ENCODE peak calls at places on chromosomes 5 and 9, in five cellular contexts. C is breast epithelium, W is ovary, V is A549, E is transverse colon. B is an unnamed sample. For H3K4me1, the result is how much of the 10 kb centered on the place peaks cover.

GRCh38 chr9:132547052-132547431 is 35.4 kb upstream of the BARHL1 start:
- DNase-seq in C (no peak), W (no peak), V (no peak), E (no peak), B (no peak)

GRCh38 chr5:111948078-111948477 is 191.1 kb upstream of the NREP start:
- DNase-seq in C (no peak), W (no peak), V (no peak), E (no peak), B (no peak)

GRCh38 chr9:22244141-22245011 is 202.2 kb upstream of the DMRTA1 start:
- DNase-seq in C (no peak), W (no peak), V (peak), E (peak), B (no peak)

GRCh38 chr9:128001411-128002298 is 20.9 kb upstream of the EEIG1 start:
- DNase-seq in C (peak), W (no peak), V (peak), E (no peak), B (no peak)

GRCh38 chr9:87498046-87498815 is 564 bp downstream of the DAPK1 start:
- DNase-seq in C (no peak), W (peak), V (peak), E (peak), B (no peak)

GRCh38 chr5:176882566-176882900 is 16.6 kb downstream of the HK3 start:
- DNase-seq in C (no peak), W (no peak), V (no peak), E (no peak), B (no peak)

GRCh38 chr9:70421272-70422180 is 7.1 kb upstream of the KLF9 start:
- DNase-seq in C (peak), W (peak), V (no peak), E (no peak), B (no peak)

GRCh38 chr9:79470957-79471356 is 100.8 kb upstream of the TLE4 start:
- DNase-seq in C (no peak), W (no peak), V (no peak), E (no peak), B (no peak)

GRCh38 chr9:131275332-131276106 is 791 bp downstream of the FAM78A start:
- DNase-seq in C (no peak), W (no peak), V (no peak), E (peak), B (no peak)

GRCh38 chr5:84260140-84260539 is 124.5 kb downstream of the EDIL3 start:
- DNase-seq in C (no peak), W (no peak), V (no peak), E (no peak), B (no peak)

GRCh38 chr5:84260939-84261338 is 123.7 kb downstream of the EDIL3 start:
- DNase-seq in C (no peak), W (no peak), V (no peak), E (no peak), B (no peak)

DNA sequence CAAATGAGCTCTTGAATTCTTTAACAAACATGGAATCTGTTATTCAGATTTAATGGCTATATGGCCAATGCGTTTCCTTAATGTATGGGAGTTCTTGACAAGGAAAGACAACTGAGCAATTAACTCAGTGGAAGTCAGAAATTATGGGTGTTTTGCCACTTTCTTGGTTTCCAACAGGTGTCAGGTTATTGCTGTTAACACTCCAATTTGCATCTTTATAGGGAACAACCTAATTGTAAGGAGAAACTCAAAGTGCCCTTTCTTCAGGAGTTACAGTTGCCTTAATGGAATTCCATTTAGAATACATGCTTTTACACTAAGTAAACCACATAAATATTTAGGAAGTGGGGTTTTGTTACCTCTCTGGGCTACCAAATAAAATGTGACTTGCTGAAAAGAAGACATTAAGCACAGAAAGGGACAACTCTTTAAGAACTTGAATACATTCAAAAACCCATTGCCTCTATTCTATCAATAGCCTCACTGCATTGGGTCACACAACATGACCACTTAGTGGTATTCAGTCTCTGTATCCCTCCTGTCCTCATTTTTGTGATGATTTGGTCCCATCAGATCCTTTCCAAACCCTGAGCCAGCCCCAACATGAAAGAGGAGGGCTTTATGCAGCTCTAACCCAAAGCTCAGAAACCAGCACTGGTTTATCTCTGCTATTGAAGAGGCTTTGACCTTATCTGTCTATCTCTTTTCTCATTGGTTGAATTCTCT is 118.8 kb downstream of the EDIL3 start:
- DNase-seq in C (no peak), W (no peak), V (no peak), E (no peak), B (no peak)
- H3K4me1 ChIP-seq in C (under half), W (under half), V (under half), E (under half), B (under half)

GRCh38 chr5:45042283-45042682 is 233.5 kb downstream of the MRPS30 start:
- DNase-seq in C (no peak), W (no peak), V (no peak), E (no peak), B (no peak)

GRCh38 chr5:45035991-45036390 is 227.2 kb downstream of the MRPS30 start:
- DNase-seq in C (no peak), W (no peak), V (no peak), E (no peak), B (no peak)

GRCh38 chr5:45037927-45038326 is 229.2 kb downstream of the MRPS30 start:
- DNase-seq in C (no peak), W (no peak), V (no peak), E (no peak), B (no peak)

GRCh38 chr5:45038366-45038987 is 229.7 kb downstream of the MRPS30 start:
- DNase-seq in C (no peak), W (no peak), V (peak), E (no peak), B (no peak)
- TF ChIP-seq POLR2A in C (no peak), W (no peak), V (no peak), E (no peak), B (no peak)

GRCh38 chr9:36575411-36575882 is 2.8 kb downstream of the MELK start:
- DNase-seq in C (no peak), W (no peak), V (no peak), E (no peak), B (no peak)

GRCh38 chr9:36571333-36571732 is 1.4 kb upstream of the MELK start:
- DNase-seq in C (no peak), W (no peak), V (no peak), E (no peak), B (no peak)

GRCh38 chr9:36572515-36573418 is at the start of gene MELK:
- DNase-seq in C (peak), W (peak), V (peak), E (peak), B (no peak)

DNA sequence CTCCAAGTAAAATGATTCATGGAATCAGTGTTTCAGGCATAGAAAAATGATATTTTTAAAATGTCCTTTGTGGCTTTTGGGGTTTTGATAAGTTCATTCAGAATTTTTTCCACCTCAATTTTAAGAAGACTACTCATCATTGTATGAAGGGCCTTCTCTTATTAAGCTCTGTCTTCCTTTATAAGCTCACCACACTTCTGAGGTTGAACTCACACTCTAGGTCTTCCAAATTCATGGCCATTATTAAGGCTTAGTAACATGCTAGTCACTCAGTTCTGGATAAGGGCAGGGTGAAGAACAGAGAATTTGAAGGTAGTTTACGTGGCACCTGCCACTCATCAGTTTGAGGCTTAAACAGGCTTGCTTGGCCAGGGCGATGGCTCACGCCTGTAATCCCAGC is 4.2 kb downstream of the MELK start:
- DNase-seq in C (no peak), W (no peak), V (no peak), E (no peak), B (no peak)
- H3K4me1 ChIP-seq in C (under half), W (under half), V (under half), E (under half), B (under half)

GRCh38 chr5:1513326-1514026 is 10.3 kb downstream of the LPCAT1 start:
- DNase-seq in C (no peak), W (peak), V (no peak), E (peak), B (no peak)
- TF ChIP-seq POLR2A in C (no peak), W (no peak), V (no peak), E (no peak), B (no peak)

GRCh38 chr5:159419567-159419966 is 89.3 kb upstream of the IL12B start:
- DNase-seq in C (no peak), W (no peak), V (peak), E (no peak), B (no peak)
- H3K4me1 ChIP-seq in C (under half), W (under half), V (under half), E (under half), B (under half)

GRCh38 chr5:180844858-180845257 is 16.2 kb downstream of the ZFP62 start:
- DNase-seq in C (no peak), W (no peak), V (no peak), E (no peak), B (no peak)

GRCh38 chr5:180844432-180844831 is 16.6 kb downstream of the ZFP62 start:
- DNase-seq in C (no peak), W (no peak), V (no peak), E (no peak), B (no peak)

GRCh38 chr5:180839227-180839626 is 21.8 kb downstream of the ZFP62 start:
- DNase-seq in C (no peak), W (no peak), V (no peak), E (no peak), B (no peak)

DNA sequence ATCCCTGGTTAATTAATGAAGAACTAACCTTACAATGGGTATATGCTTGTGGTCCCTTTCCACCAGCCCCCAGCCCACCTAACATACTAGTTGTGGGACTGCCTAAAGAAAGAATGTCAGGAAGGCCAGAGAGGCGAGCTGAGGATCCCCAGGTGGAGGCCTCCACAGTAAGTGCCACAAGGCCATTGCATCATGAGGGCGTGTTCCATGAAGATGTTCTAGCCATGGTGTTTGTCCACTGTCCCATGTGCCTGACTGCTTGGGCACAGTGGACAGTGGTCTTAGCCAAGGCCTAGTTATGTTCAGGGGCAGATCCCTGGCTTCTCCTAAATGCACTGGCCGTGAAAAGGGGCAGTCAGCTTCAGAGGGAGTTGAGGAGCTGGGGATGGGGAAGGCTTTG is 21.1 kb downstream of the ZFP62 start:
- DNase-seq in C (no peak), W (no peak), V (no peak), E (no peak), B (no peak)
- TF ChIP-seq POLR2A in C (no peak), W (no peak), V (no peak), E (no peak), B (no peak)

B was measured in esophagus squamous epithelium.